ENCODE peak calls at places on chromosomes 1 and 21, in four cellular contexts. M is thoracic aorta, P is neural crest cell, C is brain microvascular endothelial cell. J is an unnamed sample.

GRCh38 chr1:86854352-86854751 is 59.6 kb downstream of the SELENOF start:
- DNase-seq in C (no peak), M (no peak), P (no peak), J (no peak)

GRCh38 chr1:53553734-53554509 is 94.7 kb downstream of the DMRTB1 start:
- DNase-seq in C (no peak), M (no peak), P (no peak), J (no peak)

GRCh38 chr1:212218911-212219310 is 66.3 kb upstream of the PPP2R5A start:
- DNase-seq in M (no peak), P (no peak), C (peak; percentile 60), J (no peak)

GRCh38 chr1:109425391-109425790 is 857 bp downstream of the PSMA5 start:
- DNase-seq in M (no peak), C (no peak), P (no peak), J (no peak)

GRCh38 chr1:154358519-154358918 is 33.2 kb downstream of the ATP8B2 start:
- DNase-seq in P (no peak), M (no peak), C (no peak), J (no peak)

GRCh38 chr1:220970311-220970710 is 91.1 kb downstream of the HLX start:
- DNase-seq in P (no peak), M (no peak), C (no peak), J (no peak)

GRCh38 chr21:14366998-14367397 is 15.9 kb downstream of the HSPA13 start:
- DNase-seq in M (no peak), P (no peak), C (no peak), J (no peak)

GRCh38 chr1:24203404-24203803 is 16.3 kb upstream of the IFNLR1 start:
- DNase-seq in C (no peak), P (no peak), M (no peak), J (no peak)

GRCh38 chr1:156524481-156524869 is 23.9 kb upstream of the MEF2D start:
- DNase-seq in C (no peak), P (no peak), M (no peak), J (no peak)

GRCh38 chr1:235841938-235842545 is 24.7 kb downstream of the LYST start:
- DNase-seq in P (no peak), M (no peak), C (no peak), J (no peak)

GRCh38 chr1:247924868-247925267 is at the start of gene OR2AJ1:
- DNase-seq in M (no peak), P (no peak), C (no peak), J (no peak)

GRCh38 chr1:223244366-223245103 is 101.5 kb upstream of the TLR5 start:
- DNase-seq in M (no peak), P (no peak), C (no peak), J (no peak)

GRCh38 chr1:43367026-43367903 is 546 bp downstream of the ELOVL1 start:
- DNase-seq in C (no peak), P (no peak), M (no peak), J (no peak)

GRCh38 chr1:53689223-53689622 is 49.7 kb downstream of the GLIS1 start:
- DNase-seq in M (no peak), P (no peak), C (no peak), J (no peak)

GRCh38 chr21:34132202-34132601 is 58.8 kb downstream of the MRPS6 start:
- DNase-seq in P (no peak), C (no peak), M (no peak), J (no peak)

GRCh38 chr1:24149854-24150227 is 6.9 kb upstream of the IL22RA1 start:
- DNase-seq in M (no peak), P (no peak), C (peak; percentile 91), J (no peak)

GRCh38 chr1:182143825-182144661 is 82.5 kb upstream of the ZNF648 start:
- DNase-seq in C (no peak), M (peak; percentile 69), P (peak; percentile 24), J (no peak)
- TF ChIP-seq CTCF in C (no peak), M (no peak), P (no peak), J (no peak)

GRCh38 chr21:45027241-45028196 is 46.9 kb upstream of the ADARB1 start:
- DNase-seq in P (no peak), M (no peak), C (no peak), J (no peak)

GRCh38 chr21:45029968-45030636 is 44.3 kb upstream of the ADARB1 start:
- DNase-seq in P (no peak), M (no peak), C (no peak), J (no peak)

GRCh38 chr21:45026066-45026745 is 48.2 kb upstream of the ADARB1 start:
- DNase-seq in C (no peak), P (no peak), M (no peak), J (no peak)

GRCh38 chr21:45029298-45029967 is 44.9 kb upstream of the ADARB1 start:
- DNase-seq in C (peak; percentile 45), P (peak; percentile 50), M (no peak), J (no peak)

GRCh38 chr21:45026833-45027232 is 47.5 kb upstream of the ADARB1 start:
- DNase-seq in C (no peak), M (no peak), P (no peak), J (no peak)
- TF ChIP-seq CTCF in C (peak; percentile 31), M (no peak), P (peak; percentile 32), J (peak; percentile 17)

GRCh38 chr1:8598783-8599182 is 218.7 kb downstream of the RERE start:
- DNase-seq in C (no peak), P (no peak), M (no peak), J (no peak)

GRCh38 chr1:8600336-8600735 is 217.1 kb downstream of the RERE start:
- DNase-seq in M (no peak), C (no peak), P (no peak), J (no peak)

GRCh38 chr1:8599813-8600212 is 217.6 kb downstream of the RERE start:
- DNase-seq in C (no peak), P (no peak), M (no peak), J (no peak)

GRCh38 chr1:8597455-8597854 is 220.0 kb downstream of the RERE start:
- DNase-seq in C (peak; percentile 21), P (no peak), M (no peak), J (no peak)

GRCh38 chr1:8598060-8598724 is 219.2 kb downstream of the RERE start:
- DNase-seq in C (peak; percentile 49), P (no peak), M (no peak), J (no peak)
- TF ChIP-seq CTCF in C (peak; percentile 79), P (peak; percentile 36), M (peak; percentile 57), J (peak; percentile 43)

DNA sequence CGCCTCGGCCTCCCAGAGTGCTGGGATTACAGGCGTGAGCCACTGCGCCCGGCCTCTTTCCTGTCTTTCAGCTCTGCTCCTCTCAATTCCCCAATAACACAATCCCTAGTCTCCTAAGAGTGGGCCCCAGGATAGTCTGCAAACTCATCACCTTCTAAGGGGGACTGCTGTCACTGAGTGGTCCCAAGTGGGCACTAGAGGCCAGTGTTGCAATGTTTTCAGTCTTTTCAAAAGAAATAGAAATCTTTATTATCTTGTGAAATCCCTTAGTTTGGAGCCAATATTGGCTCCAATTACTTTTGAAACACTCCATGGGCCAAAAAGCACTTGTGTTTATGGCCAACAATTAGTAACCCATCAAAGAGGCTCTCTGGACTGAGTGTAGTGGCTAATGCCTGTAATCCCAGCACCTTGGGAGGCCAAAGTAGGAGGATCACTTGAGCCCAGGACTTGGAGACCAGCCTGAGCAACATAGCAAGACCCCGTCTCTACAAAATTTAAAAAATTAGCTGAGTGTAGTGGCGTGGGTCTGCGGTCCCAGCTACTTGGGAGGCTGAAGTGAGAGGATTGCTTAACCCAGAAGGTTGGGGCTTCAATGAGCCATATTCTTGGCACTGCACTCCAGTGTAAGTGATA is 28.6 kb upstream of the ZNF697 start:
- DNase-seq in M (no peak), C (no peak), P (no peak), J (no peak)
- TF ChIP-seq CTCF in M (no peak), C (no peak), P (no peak), J (no peak)

GRCh38 chr1:100396651-100397050 is 44.3 kb downstream of the CDC14A start:
- DNase-seq in M (no peak), P (no peak), C (no peak), J (no peak)
- TF ChIP-seq CTCF in M (no peak), P (no peak), C (no peak), J (no peak)